ENCODE peak calls at places on chromosomes 11 and 22, in five cellular contexts. U is CD8-positive, alpha-beta T cell; V is right cardiac atrium; I is CD4-positive, alpha-beta memory T cell; J is effector memory CD4-positive, alpha-beta T cell. Q is an unnamed sample. For H3K9me3, the result is how much of the 10 kb centered on the place peaks cover.

GRCh38 chr11:76231339-76231738 is 25.0 kb upstream of the WNT11 start:
- DNase-seq in U (no peak), J (no peak), V (no peak), I (no peak), Q (no peak)

GRCh38 chr11:11179239-11179638 is 173.8 kb downstream of the CSNK2A3 start:
- DNase-seq in J (no peak), I (no peak), V (no peak), U (no peak), Q (no peak)

GRCh38 chr11:35030716-35031213 is 108.2 kb upstream of the CD44 start:
- DNase-seq in J (no peak), V (peak), I (peak), U (no peak), Q (no peak)

GRCh38 chr11:85485902-85486301 is 141.2 kb downstream of the DLG2 start:
- DNase-seq in I (no peak), U (no peak), V (no peak), J (no peak), Q (no peak)

GRCh38 chr11:86064236-86064803 is 4.6 kb downstream of the PICALM start:
- DNase-seq in J (no peak), U (no peak), I (no peak), V (no peak), Q (no peak)

GRCh38 chr11:105935791-105936190 is 86.2 kb downstream of the MSANTD4 start:
- DNase-seq in I (no peak), V (no peak), J (no peak), U (no peak), Q (no peak)

GRCh38 chr11:29129850-29130249 is 887.0 kb downstream of the KCNA4 start:
- DNase-seq in U (no peak), J (no peak), I (no peak), V (no peak), Q (no peak)

GRCh38 chr22:50308597-50308935 is 1.1 kb upstream of the PLXNB2 start:
- DNase-seq in U (no peak), I (peak), V (peak), J (no peak), Q (no peak)

GRCh38 chr11:29119691-29120328 is 897.0 kb downstream of the KCNA4 start:
- DNase-seq in I (no peak), J (no peak), U (no peak), V (no peak), Q (no peak)

GRCh38 chr11:77191823-77192495 is 63.9 kb downstream of the MYO7A start:
- DNase-seq in U (peak), I (peak), V (peak), J (peak), Q (peak)

GRCh38 chr11:2533642-2534115 is 88.9 kb downstream of the KCNQ1 start:
- DNase-seq in I (no peak), U (no peak), V (peak), J (no peak), Q (no peak)

GRCh38 chr11:116537121-116537520 is 235.7 kb downstream of the BUD13 start:
- DNase-seq in J (no peak), I (no peak), U (no peak), V (no peak), Q (no peak)

GRCh38 chr11:84865791-84866535 is 761.2 kb downstream of the DLG2 start:
- DNase-seq in I (no peak), J (no peak), V (no peak), U (no peak), Q (no peak)

GRCh38 chr11:64607381-64608259 is 16.6 kb downstream of the SLC22A12 start:
- DNase-seq in V (peak), J (no peak), U (no peak), I (no peak), Q (no peak)

GRCh38 chr22:36180038-36180880 is 19.7 kb upstream of the APOL3 start:
- DNase-seq in I (peak), V (peak), U (peak), J (peak), Q (peak)

GRCh38 chr11:81497202-81497804 is 1236.4 kb downstream of the FAM181B start:
- DNase-seq in J (no peak), U (no peak), V (no peak), I (no peak), Q (no peak)

GRCh38 chr22:22025320-22026156 is 43.0 kb upstream of the TOP3B start:
- DNase-seq in U (no peak), I (no peak), V (no peak), J (no peak), Q (no peak)

GRCh38 chr11:99814021-99814420 is 793.3 kb downstream of the CNTN5 start:
- DNase-seq in J (no peak), I (no peak), U (no peak), V (no peak), Q (no peak)

GRCh38 chr11:61111786-61112517 is 9.7 kb downstream of the CD5 start:
- DNase-seq in U (no peak), V (no peak), J (peak), I (peak), Q (no peak)

GRCh38 chr11:41320233-41320993 is 139.0 kb downstream of the LRRC4C start:
- DNase-seq in I (no peak), U (no peak), V (no peak), J (no peak), Q (no peak)

GRCh38 chr22:30507670-30508069 is 2.2 kb upstream of the SEC14L4 start:
- DNase-seq in V (no peak), J (no peak), U (no peak), I (no peak), Q (no peak)

GRCh38 chr11:4025248-4025956 is 69.2 kb upstream of the RRM1 start:
- DNase-seq in J (no peak), U (no peak), V (no peak), I (no peak), Q (no peak)

GRCh38 chr11:15327786-15328231 is 213.1 kb downstream of the INSC start:
- DNase-seq in U (no peak), J (no peak), V (peak), I (no peak), Q (no peak)

GRCh38 chr22:17205432-17205831 is 13.8 kb downstream of the ADA2 start:
- DNase-seq in J (no peak), I (no peak), U (no peak), V (no peak), Q (no peak)

GRCh38 chr11:34324466-34324865 is 33.3 kb downstream of the ABTB2 start:
- DNase-seq in I (no peak), J (no peak), V (peak), U (no peak), Q (no peak)

GRCh38 chr11:126079640-126080205 is 17.1 kb upstream of the CDON start:
- DNase-seq in U (no peak), V (no peak), J (no peak), I (no peak), Q (no peak)

GRCh38 chr22:46286941-46287872 is 9.5 kb upstream of the GTSE1 start:
- DNase-seq in U (no peak), J (no peak), V (peak), I (no peak), Q (no peak)

GRCh38 chr11:11338304-11338703 is 14.7 kb downstream of the CSNK2A3 start:
- DNase-seq in I (no peak), V (no peak), J (no peak), U (no peak), Q (no peak)

GRCh38 chr22:48151641-48152040 is 1389.2 kb downstream of the TBC1D22A start:
- DNase-seq in U (no peak), J (no peak), V (no peak), I (no peak), Q (no peak)
- H3K9me3 ChIP-seq in U (under half), J (under half), V (under half), I (under half), Q (under half)

DNA sequence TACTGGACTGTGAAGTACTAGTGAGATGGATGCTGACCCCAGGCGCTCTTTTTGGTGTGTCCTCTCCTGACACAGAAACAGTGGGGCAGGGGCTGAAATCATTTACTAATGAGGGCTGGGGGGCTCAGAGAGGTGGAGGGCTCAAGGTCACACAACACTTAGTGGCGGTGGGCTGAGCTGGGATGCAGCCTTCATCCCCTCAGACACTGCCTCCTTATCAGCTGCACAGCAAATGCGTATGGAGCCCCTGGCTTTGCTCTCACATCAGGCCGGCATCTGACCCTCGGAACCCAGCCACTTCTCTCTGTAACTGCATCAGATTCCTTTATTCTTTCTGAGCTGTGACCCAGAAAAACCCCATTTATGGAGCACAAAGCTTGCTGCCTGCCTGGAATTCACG is 736.5 kb downstream of the TBC1D22A start:
- DNase-seq in J (no peak), I (no peak), V (no peak), U (no peak), Q (no peak)
- H3K9me3 ChIP-seq in J (under half), I (under half), V (under half), U (under half), Q (under half)

GRCh38 chr11:71199226-71199815 is 53.1 kb downstream of the SHANK2 start:
- DNase-seq in J (no peak), V (no peak), U (no peak), I (no peak), Q (no peak)
- H3K9me3 ChIP-seq in J (under half), V (under half), U (under half), I (under half), Q (under half)

DNA sequence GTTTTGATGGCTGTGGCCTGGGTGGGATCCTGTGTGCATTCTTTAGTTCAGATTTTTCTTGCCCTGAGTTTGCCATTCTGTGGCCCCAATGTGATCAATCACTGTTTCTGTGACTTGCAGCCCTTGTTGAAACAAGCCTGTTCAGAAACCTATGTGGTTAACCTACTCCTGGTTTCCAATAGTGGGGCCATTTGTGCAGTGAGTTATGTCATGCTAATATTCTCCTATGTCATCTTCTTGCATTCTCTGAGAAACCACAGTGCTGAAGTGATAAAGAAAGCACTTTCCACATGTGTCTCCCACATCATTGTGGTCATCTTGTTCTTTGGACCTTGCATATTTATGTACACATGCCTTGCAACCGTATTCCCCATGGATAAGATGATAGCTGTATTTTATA is 620 bp downstream of the OR4C16 start:
- DNase-seq in V (no peak), I (no peak), J (no peak), U (no peak), Q (no peak)
- H3K9me3 ChIP-seq in V (under half), I (under half), J (under half), U (under half), Q (under half)

GRCh38 chr11:70783356-70783755 is 385.0 kb downstream of the CTTN start:
- DNase-seq in I (no peak), U (no peak), J (no peak), V (no peak), Q (no peak)

GRCh38 chr11:70780246-70780535 is 381.9 kb downstream of the CTTN start:
- DNase-seq in I (no peak), U (no peak), J (no peak), V (no peak), Q (no peak)

GRCh38 chr11:70779433-70780245 is 381.3 kb downstream of the CTTN start:
- DNase-seq in V (no peak), J (no peak), I (no peak), U (no peak), Q (no peak)

GRCh38 chr11:70783821-70784220 is 385.5 kb downstream of the CTTN start:
- DNase-seq in J (no peak), U (no peak), I (no peak), V (no peak), Q (no peak)

DNA sequence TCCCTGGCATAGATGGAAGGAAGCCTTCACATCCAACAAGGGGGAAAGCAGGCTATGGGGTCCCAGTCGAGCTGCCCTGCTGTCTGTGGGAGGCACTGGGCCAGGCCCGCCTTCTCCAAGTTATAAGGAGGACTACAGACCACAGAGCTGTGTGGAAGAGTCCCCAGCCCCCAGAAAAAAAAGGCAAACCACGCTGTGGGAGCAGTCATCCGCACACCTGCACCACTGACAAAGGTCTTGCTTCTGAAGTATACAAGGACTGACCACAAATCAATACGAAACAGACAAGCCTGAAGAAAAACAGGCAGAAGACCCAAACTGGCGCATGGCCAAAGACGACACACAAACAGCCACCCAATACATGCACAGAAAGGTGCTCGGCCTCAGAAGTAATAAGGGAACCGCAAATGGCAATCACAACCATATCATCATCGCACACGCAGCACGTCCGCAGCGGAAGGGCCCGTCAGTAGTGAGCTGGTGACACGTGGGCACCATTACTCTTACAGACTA is 384.1 kb downstream of the CTTN start:
- DNase-seq in U (no peak), J (no peak), I (no peak), V (no peak), Q (no peak)
- H3K9me3 ChIP-seq in U (under half), J (under half), I (under half), V (under half), Q (under half)

GRCh38 chr22:49045276-49045675 is 782.4 kb downstream of the BRD1 start:
- DNase-seq in I (no peak), U (no peak), V (no peak), J (no peak), Q (no peak)
- H3K9me3 ChIP-seq in I (under half), U (under half), V (under half), J (under half), Q (under half)

GRCh38 chr22:48755332-48755949 is 1072.2 kb downstream of the BRD1 start:
- DNase-seq in I (no peak), J (no peak), U (no peak), V (no peak), Q (no peak)

GRCh38 chr22:48758021-48758561 is 1069.6 kb downstream of the BRD1 start:
- DNase-seq in U (no peak), J (no peak), V (no peak), I (no peak), Q (no peak)

GRCh38 chr22:48754611-48755331 is 1072.9 kb downstream of the BRD1 start:
- DNase-seq in I (no peak), V (no peak), J (no peak), U (no peak), Q (no peak)

GRCh38 chr22:48757581-48757980 is 1070.1 kb downstream of the BRD1 start:
- DNase-seq in V (no peak), I (no peak), U (no peak), J (no peak), Q (no peak)

DNA sequence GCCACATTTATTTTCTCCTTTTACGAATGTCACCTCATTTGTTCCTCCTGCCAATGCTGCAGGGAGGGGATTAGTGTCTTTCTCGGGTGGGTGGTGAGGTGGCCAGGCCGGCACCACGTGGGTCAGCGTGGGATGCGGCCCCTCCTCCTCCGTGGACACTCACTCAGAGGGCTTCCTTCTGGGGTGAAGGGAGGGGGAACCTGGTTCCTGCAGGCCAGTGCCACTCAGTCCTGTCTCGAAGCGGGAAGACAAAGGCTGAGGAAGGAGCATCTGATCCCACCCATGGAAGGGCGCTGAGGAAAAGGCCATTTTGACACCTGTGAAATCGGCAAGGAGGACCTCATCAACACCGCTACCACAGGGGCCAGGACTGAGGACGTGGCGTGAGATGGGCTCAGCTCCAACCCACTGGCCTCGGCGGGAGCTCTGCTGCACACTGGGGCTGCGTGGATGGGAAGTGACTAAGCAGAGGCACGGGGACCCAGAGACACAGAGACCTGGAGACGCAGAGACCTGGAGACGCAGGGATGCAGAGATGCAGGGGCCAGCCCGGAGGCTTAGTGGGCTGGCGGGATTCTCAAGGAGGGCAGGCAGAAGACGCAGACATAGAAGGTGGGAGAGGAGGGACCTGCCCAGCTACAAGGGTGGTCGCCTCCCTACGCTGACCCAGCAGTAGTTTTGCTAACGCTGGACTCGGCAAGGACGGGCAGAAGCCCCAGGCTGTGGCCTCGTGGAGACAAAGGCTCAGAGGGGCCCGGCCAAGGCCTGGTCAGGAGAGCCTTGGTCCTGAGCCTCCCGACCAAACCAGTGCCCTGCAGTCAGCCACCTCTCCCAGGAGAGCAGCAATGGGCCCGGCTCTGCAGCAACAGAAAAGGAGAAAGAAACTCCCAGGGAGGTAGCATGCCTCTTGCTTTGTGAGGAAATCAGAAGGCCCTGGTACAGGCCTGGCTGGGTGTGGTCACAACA is 1071.2 kb downstream of the BRD1 start:
- DNase-seq in U (no peak), V (no peak), J (no peak), I (no peak), Q (no peak)
- H3K9me3 ChIP-seq in U (under half), V (under half), J (under half), I (under half), Q (under half)

GRCh38 chr11:68325183-68325893 is 12.9 kb downstream of the LRP5 start:
- DNase-seq in I (no peak), V (peak), J (no peak), U (no peak), Q (no peak)

GRCh38 chr11:68324241-68324640 is 11.8 kb downstream of the LRP5 start:
- DNase-seq in U (no peak), J (no peak), V (peak), I (no peak), Q (no peak)

GRCh38 chr11:68322031-68322388 is 9.6 kb downstream of the LRP5 start:
- DNase-seq in I (no peak), U (no peak), J (no peak), V (peak), Q (no peak)

GRCh38 chr11:68324695-68325094 is 12.3 kb downstream of the LRP5 start:
- DNase-seq in J (no peak), I (no peak), U (no peak), V (peak), Q (no peak)

DNA sequence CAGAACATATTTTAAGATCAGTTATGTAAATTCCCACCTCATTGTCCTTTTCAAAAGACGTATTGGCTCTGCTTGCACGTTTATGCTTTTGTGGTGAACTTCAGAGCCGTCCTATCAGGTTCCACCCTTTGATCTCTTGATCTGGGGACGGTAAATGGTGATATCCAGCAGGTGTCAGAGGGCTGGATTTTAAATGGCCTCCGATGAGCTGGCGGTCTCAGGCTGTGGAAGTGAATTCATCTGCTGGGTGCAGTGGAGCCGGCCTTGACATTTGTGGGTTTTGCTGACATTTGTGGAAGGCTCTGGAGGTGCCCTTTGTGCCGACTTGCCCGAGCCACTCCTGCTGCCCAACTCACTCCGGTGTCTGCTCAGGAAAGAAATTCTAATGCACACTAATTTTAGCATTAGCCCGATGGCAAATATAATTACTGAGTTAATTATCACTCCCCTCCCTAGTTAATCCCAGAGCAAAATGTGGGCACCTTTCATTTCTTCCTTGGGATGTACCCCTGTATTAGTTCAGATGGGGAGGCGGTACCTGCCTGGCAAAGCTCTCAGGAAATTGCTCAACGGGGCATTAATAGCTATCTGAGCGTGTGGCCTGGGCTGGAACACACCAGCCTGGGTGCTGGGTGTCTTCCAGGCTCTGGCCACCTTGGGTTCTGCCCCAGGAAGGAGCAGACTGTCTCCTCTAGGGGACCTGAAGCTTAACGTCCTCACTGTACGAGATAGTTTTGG is 9.1 kb downstream of the LRP5 start:
- DNase-seq in U (no peak), J (no peak), I (no peak), V (peak), Q (no peak)
- H3K9me3 ChIP-seq in U (under half), J (under half), I (under half), V (under half), Q (under half)